ENCODE peak calls at places on chromosomes 7 and 10, in ten cellular contexts. B is mucosa of descending colon; G is retinal pigment epithelial cell; O is SK-MEL-5; P is activated CD4-positive, alpha-beta T cell treated with anti-CD3 and anti-CD28 coated beads for 1 hour; A is GM23248; W is activated T-cell treated with anti-CD3 and anti-CD28 coated beads for 1 hour; T is SK-N-SH; N is T-helper 1 cell; S is stimulated activated CD4-positive, alpha-beta T cell treated with anti-CD3 and anti-CD28 coated beads, TNF-alpha, amount 100 ng/mL, for 24 hours. D is an unnamed sample.

GRCh38 chr10:48523212-48523819 is 81.6 kb downstream of the ARHGAP22 start:
- DNase-seq in P (no peak), O (no peak), G (peak), B (peak), W (no peak), T (peak), S (no peak), N (no peak), A (peak), D (no peak)

GRCh38 chr7:64078699-64078994 is 33.4 kb downstream of the ZNF727 start:
- DNase-seq in G (no peak), O (no peak), S (no peak), W (no peak), T (no peak), N (no peak), A (no peak), P (no peak), B (no peak), D (no peak)

GRCh38 chr7:132643302-132643701 is 67.0 kb upstream of the PLXNA4 start:
- DNase-seq in B (no peak), T (no peak), O (no peak), S (no peak), N (no peak), W (no peak), P (no peak), A (no peak), G (no peak), D (no peak)

GRCh38 chr7:70542750-70543376 is 589.1 kb upstream of the GALNT17 start:
- DNase-seq in O (no peak), N (no peak), W (no peak), A (peak), T (no peak), P (no peak), G (no peak), B (peak), S (no peak), D (no peak)

GRCh38 chr10:3853547-3853989 is 68.6 kb upstream of the KLF6 start:
- DNase-seq in S (no peak), A (no peak), G (no peak), N (no peak), T (no peak), W (no peak), O (no peak), P (no peak), B (peak), D (no peak)

GRCh38 chr7:85851571-85852193 is 664.8 kb upstream of the SEMA3D start:
- DNase-seq in N (no peak), P (no peak), W (no peak), G (peak), O (peak), A (peak), T (peak), S (no peak), B (no peak), D (no peak)

GRCh38 chr10:124736491-124737136 is 7.6 kb downstream of the FAM53B start:
- DNase-seq in A (peak), B (peak), W (no peak), S (no peak), T (no peak), N (no peak), P (no peak), O (peak), G (no peak), D (no peak)

GRCh38 chr7:113521468-113521867 is 397.3 kb downstream of the PPP1R3A start:
- DNase-seq in B (no peak), G (no peak), O (no peak), P (no peak), N (no peak), T (no peak), W (no peak), A (peak), S (no peak), D (no peak)

GRCh38 chr10:33697016-33697415 is 362.5 kb upstream of the NRP1 start:
- DNase-seq in O (no peak), W (no peak), P (no peak), G (no peak), N (no peak), S (no peak), T (no peak), B (no peak), A (peak), D (no peak)

GRCh38 chr10:10665750-10666149 is 351.9 kb upstream of the CELF2 start:
- DNase-seq in T (no peak), G (no peak), S (no peak), O (no peak), W (no peak), B (no peak), A (no peak), N (no peak), P (no peak), D (no peak)

GRCh38 chr10:58994226-58995057 is 182.0 kb upstream of the PHYHIPL start:
- DNase-seq in N (no peak), G (no peak), T (no peak), W (no peak), P (no peak), A (no peak), S (no peak), O (no peak), B (no peak), D (no peak)

GRCh38 chr7:150803161-150803860 is 2.7 kb downstream of the TMEM176A start:
- DNase-seq in T (no peak), A (no peak), G (no peak), P (no peak), N (no peak), B (peak), O (no peak), S (no peak), W (no peak), D (no peak)

D was measured in stimulated activated effector memory CD8-positive, alpha-beta T cell treated with anti-CD3 and anti-CD28 coated beads, Interleukin-12 subunit alpha, Interleukin-12 subunit beta, amount 100 ng/mL, for 72 hours.